ENCODE peak calls at places on chromosomes 12 and 14, in ten cellular contexts. One of them, this sample, is unnamed.
A peak's percentile ranks its signal among the peaks of the same experiment; 100 is the strongest.

GRCh38 chr14:90368946-90369721 is 27.7 kb upstream of the CALM1 start:
- DNase-seq in AG08396: no peak
- DNase-seq in HT-29: peak; percentile 52
- DNase-seq in NCI-H146: peak; percentile 17
- DNase-seq in ELF-1: no peak
- DNase-seq in CD4-positive, alpha-beta T cell: no peak
- DNase-seq in AG04450: no peak
- DNase-seq in endothelial cell of umbilical vein: peak; percentile 25
- DNase-seq in HS-5: peak; percentile 31
- DNase-seq in epithelial cell of esophagus: peak; percentile 47
- DNase-seq in this sample: no peak

GRCh38 chr14:103140316-103141109 is 17.3 kb downstream of the TNFAIP2 start:
- DNase-seq in HS-5: no peak
- DNase-seq in HT-29: peak; percentile 55
- DNase-seq in AG08396: no peak
- DNase-seq in ELF-1: no peak
- DNase-seq in endothelial cell of umbilical vein: no peak
- DNase-seq in CD4-positive, alpha-beta T cell: no peak
- DNase-seq in epithelial cell of esophagus: peak; percentile 30
- DNase-seq in AG04450: no peak
- DNase-seq in NCI-H146: no peak
- DNase-seq in this sample: no peak

GRCh38 chr12:32558941-32559340 is 120.2 kb upstream of the DNM1L start:
- DNase-seq in AG04450: no peak
- DNase-seq in CD4-positive, alpha-beta T cell: no peak
- DNase-seq in NCI-H146: no peak
- DNase-seq in ELF-1: no peak
- DNase-seq in AG08396: peak; percentile 36
- DNase-seq in endothelial cell of umbilical vein: no peak
- DNase-seq in epithelial cell of esophagus: no peak
- DNase-seq in HS-5: no peak
- DNase-seq in HT-29: no peak
- DNase-seq in this sample: no peak

GRCh38 chr12:1587927-1588573 is 6.3 kb downstream of the FBXL14 start:
- DNase-seq in HT-29: no peak
- DNase-seq in CD4-positive, alpha-beta T cell: no peak
- DNase-seq in epithelial cell of esophagus: no peak
- DNase-seq in NCI-H146: no peak
- DNase-seq in endothelial cell of umbilical vein: no peak
- DNase-seq in ELF-1: peak; percentile 46
- DNase-seq in HS-5: no peak
- DNase-seq in AG04450: no peak
- DNase-seq in AG08396: no peak
- DNase-seq in this sample: no peak

GRCh38 chr14:50601405-50601804 is 41.5 kb downstream of the ATL1 start:
- DNase-seq in HT-29: no peak
- DNase-seq in epithelial cell of esophagus: peak; percentile 52
- DNase-seq in AG08396: no peak
- DNase-seq in ELF-1: no peak
- DNase-seq in HS-5: peak; percentile 28
- DNase-seq in AG04450: no peak
- DNase-seq in endothelial cell of umbilical vein: no peak
- DNase-seq in CD4-positive, alpha-beta T cell: no peak
- DNase-seq in NCI-H146: no peak
- DNase-seq in this sample: no peak

GRCh38 chr14:49594347-49595089 is 4.2 kb upstream of the LRR1 start:
- DNase-seq in ELF-1: no peak
- DNase-seq in NCI-H146: no peak
- DNase-seq in epithelial cell of esophagus: peak; percentile 41
- DNase-seq in HT-29: no peak
- DNase-seq in endothelial cell of umbilical vein: peak; percentile 93
- DNase-seq in AG04450: peak; percentile 46
- DNase-seq in CD4-positive, alpha-beta T cell: no peak
- DNase-seq in AG08396: peak; percentile 59
- DNase-seq in HS-5: no peak
- DNase-seq in this sample: no peak

GRCh38 chr12:22738945-22739344 is 114.0 kb downstream of the ETNK1 start:
- DNase-seq in AG08396: no peak
- DNase-seq in endothelial cell of umbilical vein: no peak
- DNase-seq in ELF-1: no peak
- DNase-seq in CD4-positive, alpha-beta T cell: no peak
- DNase-seq in NCI-H146: no peak
- DNase-seq in epithelial cell of esophagus: no peak
- DNase-seq in HS-5: peak; percentile 81
- DNase-seq in HT-29: no peak
- DNase-seq in AG04450: no peak
- DNase-seq in this sample: no peak

GRCh38 chr12:25186788-25187397 is 8.1 kb downstream of the DNAI7 start:
- DNase-seq in HS-5: no peak
- DNase-seq in HT-29: no peak
- DNase-seq in epithelial cell of esophagus: no peak
- DNase-seq in endothelial cell of umbilical vein: no peak
- DNase-seq in ELF-1: no peak
- DNase-seq in NCI-H146: no peak
- DNase-seq in CD4-positive, alpha-beta T cell: no peak
- DNase-seq in AG08396: no peak
- DNase-seq in AG04450: no peak
- DNase-seq in this sample: no peak

GRCh38 chr12:127809236-127809635 is 457.7 kb upstream of the TMEM132C start:
- DNase-seq in epithelial cell of esophagus: peak; percentile 29
- DNase-seq in HT-29: peak; percentile 1
- DNase-seq in NCI-H146: no peak
- DNase-seq in CD4-positive, alpha-beta T cell: no peak
- DNase-seq in AG04450: no peak
- DNase-seq in endothelial cell of umbilical vein: no peak
- DNase-seq in ELF-1: no peak
- DNase-seq in AG08396: peak; percentile 31
- DNase-seq in HS-5: peak; percentile 61
- DNase-seq in this sample: no peak

GRCh38 chr14:77181603-77182437 is at the start of gene TMEM63C:
- DNase-seq in HS-5: no peak
- DNase-seq in AG08396: no peak
- DNase-seq in NCI-H146: peak; percentile 93
- DNase-seq in HT-29: peak; percentile 78
- DNase-seq in epithelial cell of esophagus: peak; percentile 83
- DNase-seq in endothelial cell of umbilical vein: no peak
- DNase-seq in AG04450: no peak
- DNase-seq in ELF-1: peak; percentile 98
- DNase-seq in CD4-positive, alpha-beta T cell: peak; percentile 10
- DNase-seq in this sample: no peak

GRCh38 chr14:104087981-104088850 is 2.7 kb downstream of the ASPG start:
- DNase-seq in AG08396: no peak
- DNase-seq in AG04450: no peak
- DNase-seq in ELF-1: no peak
- DNase-seq in HT-29: no peak
- DNase-seq in epithelial cell of esophagus: no peak
- DNase-seq in endothelial cell of umbilical vein: no peak
- DNase-seq in CD4-positive, alpha-beta T cell: no peak
- DNase-seq in HS-5: no peak
- DNase-seq in NCI-H146: no peak
- DNase-seq in this sample: peak; percentile 48

GRCh38 chr14:23183479-23183878 is at the start of gene SLC7A8:
- DNase-seq in CD4-positive, alpha-beta T cell: no peak
- DNase-seq in NCI-H146: no peak
- DNase-seq in endothelial cell of umbilical vein: peak; percentile 15
- DNase-seq in epithelial cell of esophagus: no peak
- DNase-seq in ELF-1: peak; percentile 71
- DNase-seq in AG08396: no peak
- DNase-seq in HT-29: no peak
- DNase-seq in HS-5: no peak
- DNase-seq in AG04450: no peak
- DNase-seq in this sample: peak; percentile 77

GRCh38 chr12:27161458-27162228 is 79.3 kb upstream of the C12orf71 start:
- DNase-seq in epithelial cell of esophagus: peak; percentile 52
- DNase-seq in HT-29: no peak
- DNase-seq in ELF-1: no peak
- DNase-seq in endothelial cell of umbilical vein: peak; percentile 9
- DNase-seq in AG04450: no peak
- DNase-seq in NCI-H146: no peak
- DNase-seq in AG08396: no peak
- DNase-seq in HS-5: no peak
- DNase-seq in CD4-positive, alpha-beta T cell: no peak
- DNase-seq in this sample: no peak

GRCh38 chr12:46562625-46563228 is 190.2 kb upstream of the SLC38A2 start:
- DNase-seq in CD4-positive, alpha-beta T cell: no peak
- DNase-seq in HT-29: no peak
- DNase-seq in AG04450: no peak
- DNase-seq in NCI-H146: no peak
- DNase-seq in ELF-1: no peak
- DNase-seq in HS-5: peak; percentile 64
- DNase-seq in epithelial cell of esophagus: peak; percentile 95
- DNase-seq in AG08396: no peak
- DNase-seq in endothelial cell of umbilical vein: peak; percentile 94
- DNase-seq in this sample: no peak

GRCh38 chr14:87967496-87967895 is 25.5 kb downstream of the GALC start:
- DNase-seq in AG08396: no peak
- DNase-seq in AG04450: no peak
- DNase-seq in endothelial cell of umbilical vein: no peak
- DNase-seq in HT-29: no peak
- DNase-seq in ELF-1: no peak
- DNase-seq in CD4-positive, alpha-beta T cell: no peak
- DNase-seq in HS-5: no peak
- DNase-seq in NCI-H146: no peak
- DNase-seq in epithelial cell of esophagus: no peak
- DNase-seq in this sample: no peak

GRCh38 chr12:110245278-110245868 is 35.7 kb upstream of the ATP2A2 start:
- DNase-seq in HT-29: no peak
- DNase-seq in NCI-H146: peak; percentile 58
- DNase-seq in endothelial cell of umbilical vein: peak; percentile 20
- DNase-seq in CD4-positive, alpha-beta T cell: peak; percentile 32
- DNase-seq in AG04450: no peak
- DNase-seq in AG08396: no peak
- DNase-seq in ELF-1: peak; percentile 72
- DNase-seq in HS-5: no peak
- DNase-seq in epithelial cell of esophagus: peak; percentile 37
- DNase-seq in this sample: no peak

GRCh38 chr12:19125325-19125724 is 4.2 kb upstream of the PLEKHA5 start:
- DNase-seq in AG08396: peak; percentile 7
- DNase-seq in NCI-H146: no peak
- DNase-seq in ELF-1: no peak
- DNase-seq in epithelial cell of esophagus: peak; percentile 48
- DNase-seq in AG04450: no peak
- DNase-seq in CD4-positive, alpha-beta T cell: no peak
- DNase-seq in HT-29: no peak
- DNase-seq in endothelial cell of umbilical vein: no peak
- DNase-seq in HS-5: no peak
- DNase-seq in this sample: no peak

GRCh38 chr14:102155150-102155549 is 15.5 kb downstream of the WDR20 start:
- DNase-seq in epithelial cell of esophagus: no peak
- DNase-seq in CD4-positive, alpha-beta T cell: no peak
- DNase-seq in NCI-H146: no peak
- DNase-seq in HT-29: no peak
- DNase-seq in endothelial cell of umbilical vein: no peak
- DNase-seq in AG04450: no peak
- DNase-seq in HS-5: no peak
- DNase-seq in AG08396: no peak
- DNase-seq in ELF-1: peak; percentile 39
- DNase-seq in this sample: no peak

GRCh38 chr14:38199768-38200167 is 7.9 kb upstream of the SSTR1 start:
- DNase-seq in epithelial cell of esophagus: peak; percentile 2
- DNase-seq in AG08396: no peak
- DNase-seq in CD4-positive, alpha-beta T cell: no peak
- DNase-seq in endothelial cell of umbilical vein: no peak
- DNase-seq in AG04450: no peak
- DNase-seq in HT-29: no peak
- DNase-seq in ELF-1: no peak
- DNase-seq in HS-5: peak; percentile 9
- DNase-seq in NCI-H146: no peak
- DNase-seq in this sample: no peak

GRCh38 chr12:10718279-10718821 is 4.8 kb downstream of the YBX3 start:
- DNase-seq in AG04450: peak; percentile 68
- DNase-seq in CD4-positive, alpha-beta T cell: no peak
- DNase-seq in AG08396: peak; percentile 37
- DNase-seq in HT-29: peak; percentile 23
- DNase-seq in epithelial cell of esophagus: peak; percentile 76
- DNase-seq in NCI-H146: no peak
- DNase-seq in ELF-1: peak; percentile 44
- DNase-seq in HS-5: peak; percentile 64
- DNase-seq in endothelial cell of umbilical vein: peak; percentile 69
- DNase-seq in this sample: no peak

GRCh38 chr14:35292770-35293561 is 784 bp downstream of the PSMA6 start:
- DNase-seq in NCI-H146: no peak
- DNase-seq in ELF-1: no peak
- DNase-seq in HS-5: no peak
- DNase-seq in CD4-positive, alpha-beta T cell: no peak
- DNase-seq in endothelial cell of umbilical vein: no peak
- DNase-seq in epithelial cell of esophagus: no peak
- DNase-seq in HT-29: peak; percentile 41
- DNase-seq in AG08396: no peak
- DNase-seq in AG04450: no peak
- DNase-seq in this sample: no peak

GRCh38 chr12:94941440-94941862 is 62.0 kb downstream of the NDUFA12 start:
- DNase-seq in HS-5: peak; percentile 87
- DNase-seq in NCI-H146: no peak
- DNase-seq in CD4-positive, alpha-beta T cell: no peak
- DNase-seq in endothelial cell of umbilical vein: peak; percentile 84
- DNase-seq in HT-29: no peak
- DNase-seq in AG08396: peak; percentile 65
- DNase-seq in epithelial cell of esophagus: peak; percentile 97
- DNase-seq in AG04450: no peak
- DNase-seq in ELF-1: no peak
- DNase-seq in this sample: peak; percentile 69

GRCh38 chr12:13661005-13661887 is 320.2 kb downstream of the GRIN2B start:
- DNase-seq in HS-5: peak; percentile 13
- DNase-seq in AG04450: peak; percentile 3
- DNase-seq in CD4-positive, alpha-beta T cell: no peak
- DNase-seq in AG08396: peak; percentile 68
- DNase-seq in HT-29: peak; percentile 68
- DNase-seq in NCI-H146: peak; percentile 44
- DNase-seq in endothelial cell of umbilical vein: peak; percentile 44
- DNase-seq in epithelial cell of esophagus: peak; percentile 55
- DNase-seq in ELF-1: peak; percentile 51
- DNase-seq in this sample: peak; percentile 64

GRCh38 chr14:104123879-104124278 is 14.5 kb upstream of the KIF26A start:
- DNase-seq in CD4-positive, alpha-beta T cell: no peak
- DNase-seq in AG04450: no peak
- DNase-seq in endothelial cell of umbilical vein: no peak
- DNase-seq in HT-29: no peak
- DNase-seq in AG08396: no peak
- DNase-seq in ELF-1: no peak
- DNase-seq in HS-5: no peak
- DNase-seq in NCI-H146: no peak
- DNase-seq in epithelial cell of esophagus: no peak
- DNase-seq in this sample: no peak

GRCh38 chr12:113222730-113223531 is 1.7 kb downstream of the TPCN1 start:
- DNase-seq in HS-5: peak; percentile 51
- DNase-seq in AG08396: peak; percentile 73
- DNase-seq in AG04450: peak; percentile 77
- DNase-seq in ELF-1: no peak
- DNase-seq in CD4-positive, alpha-beta T cell: no peak
- DNase-seq in HT-29: peak; percentile 92
- DNase-seq in NCI-H146: peak; percentile 57
- DNase-seq in endothelial cell of umbilical vein: peak; percentile 97
- DNase-seq in epithelial cell of esophagus: peak; percentile 62
- DNase-seq in this sample: no peak

GRCh38 chr14:101187816-101188570 is 284.5 kb upstream of the RTL1 start:
- DNase-seq in ELF-1: no peak
- DNase-seq in AG08396: no peak
- DNase-seq in HS-5: no peak
- DNase-seq in epithelial cell of esophagus: no peak
- DNase-seq in NCI-H146: no peak
- DNase-seq in AG04450: no peak
- DNase-seq in HT-29: no peak
- DNase-seq in CD4-positive, alpha-beta T cell: no peak
- DNase-seq in endothelial cell of umbilical vein: no peak
- DNase-seq in this sample: peak; percentile 47

This sample was measured in sciatic nerve.